ENCODE peak calls at places on chromosomes 6 and 20, in five cellular contexts. V is lower lobe of right lung, H is suprapubic skin, X is brain microvascular endothelial cell, D is fibroblast of pulmonary artery. M is an unnamed sample.

GRCh38 chr20:63736893-63737689 is 627 bp downstream of the LIME1 start:
- DNase-seq in V (no peak), H (no peak), X (no peak), D (no peak), M (no peak)

GRCh38 chr6:153024401-153025017 is 22.0 kb upstream of the MTRF1L start:
- DNase-seq in V (no peak), H (no peak), X (peak; percentile 71), D (peak; percentile 73), M (peak; percentile 72)

GRCh38 chr6:151034825-151035781 is 169.6 kb downstream of the MTHFD1L start:
- DNase-seq in V (no peak), H (no peak), X (no peak), D (no peak), M (no peak)

GRCh38 chr20:4815618-4816017 is 93.9 kb downstream of the PRND start:
- DNase-seq in V (no peak), H (no peak), X (no peak), D (no peak), M (peak; percentile 63)

GRCh38 chr20:56430471-56430870 is 18.4 kb downstream of the CASS4 start:
- DNase-seq in V (peak; percentile 51), H (no peak), X (no peak), D (no peak), M (no peak)

GRCh38 chr20:58752565-58752964 is 60.0 kb downstream of the NPEPL1 start:
- DNase-seq in V (no peak), H (no peak), X (no peak), D (no peak), M (no peak)

GRCh38 chr6:20234136-20234535 is 21.9 kb upstream of the MBOAT1 start:
- DNase-seq in V (no peak), H (no peak), X (no peak), D (no peak), M (no peak)

GRCh38 chr20:40525356-40525755 is 163.7 kb downstream of the MAFB start:
- DNase-seq in V (no peak), H (no peak), X (peak; percentile 8), D (peak; percentile 34), M (no peak)

GRCh38 chr6:111971181-111971829 is 82.6 kb upstream of the CCN6 start:
- DNase-seq in V (no peak), H (no peak), X (no peak), D (peak; percentile 42), M (no peak)

GRCh38 chr6:168732676-168733075 is 291.7 kb downstream of the SMOC2 start:
- DNase-seq in V (no peak), H (no peak), X (no peak), D (no peak), M (no peak)

GRCh38 chr6:90658497-90658896 is 71.6 kb upstream of the MAP3K7 start:
- DNase-seq in V (no peak), H (no peak), X (no peak), D (no peak), M (no peak)
- H3K4me3 ChIP-seq in V (no peak overlapping the region), H (no peak overlapping the region), X (no peak overlapping the region), D (no peak overlapping the region), M (no peak overlapping the region)

DNA sequence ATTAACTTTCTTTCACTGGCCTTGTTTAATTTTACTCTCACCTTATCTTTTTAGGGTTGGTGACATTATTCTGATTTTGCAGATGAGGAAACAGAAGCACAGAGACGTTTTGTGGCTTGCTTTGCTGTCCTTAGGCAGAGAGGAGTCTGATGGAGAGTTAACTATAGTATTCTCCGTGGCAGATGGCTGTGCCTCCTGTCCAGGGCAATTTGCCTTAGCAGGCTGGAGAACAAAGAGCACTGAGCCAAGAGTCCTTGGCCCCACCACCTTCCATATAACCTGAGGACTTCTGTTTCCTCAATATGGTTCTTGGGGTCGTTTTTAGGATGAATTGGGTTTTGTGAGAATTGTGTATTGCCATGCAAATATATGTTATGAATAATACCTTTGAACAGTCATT is 71.4 kb upstream of the BACH2 start:
- DNase-seq in V (no peak), H (no peak), X (no peak), D (no peak), M (no peak)
- TF ChIP-seq CTCF in V (no peak), H (no peak), X (no peak), D (no peak), M (no peak)

GRCh38 chr6:63804381-63804956 is 168.9 kb downstream of the PHF3 start:
- DNase-seq in V (no peak), H (no peak), X (peak; percentile 90), D (peak; percentile 84), M (peak; percentile 79)
- H3K4me3 ChIP-seq in V (no peak overlapping the region), H (no peak overlapping the region), X (no peak overlapping the region), D (no peak overlapping the region), M (no peak overlapping the region)

DNA sequence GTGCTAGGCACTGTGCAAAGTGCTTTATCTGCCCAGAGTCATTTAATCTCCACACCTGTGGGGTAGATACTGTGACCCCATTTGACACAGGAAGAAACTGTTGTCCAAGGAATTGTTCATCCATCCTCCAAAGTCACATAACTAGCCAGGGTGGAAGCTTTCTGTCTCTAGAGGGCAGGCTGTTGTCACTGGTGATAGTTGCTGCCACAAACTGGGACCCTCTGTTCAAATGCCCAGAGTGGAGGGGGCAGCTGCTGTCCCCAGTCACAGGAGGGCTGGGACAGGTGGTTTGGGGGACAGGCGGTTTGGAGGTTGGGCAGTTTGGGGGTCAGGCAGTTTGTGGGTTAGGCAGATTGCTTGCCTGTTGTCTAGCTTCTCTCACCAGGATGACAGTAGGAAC is 16.1 kb upstream of the TMEM242 start:
- DNase-seq in V (no peak), H (no peak), X (no peak), D (no peak), M (no peak)
- TF ChIP-seq CTCF in V (no peak), H (no peak), X (peak; percentile 32), D (peak; percentile 7), M (peak; percentile 26)

GRCh38 chr6:125067552-125067951 is 86.0 kb upstream of the TPD52L1 start:
- DNase-seq in V (no peak), H (no peak), X (no peak), D (no peak), M (no peak)
- H3K4me3 ChIP-seq in V (no peak overlapping the region), H (no peak overlapping the region), X (no peak overlapping the region), D (no peak overlapping the region), M (no peak overlapping the region)

DNA sequence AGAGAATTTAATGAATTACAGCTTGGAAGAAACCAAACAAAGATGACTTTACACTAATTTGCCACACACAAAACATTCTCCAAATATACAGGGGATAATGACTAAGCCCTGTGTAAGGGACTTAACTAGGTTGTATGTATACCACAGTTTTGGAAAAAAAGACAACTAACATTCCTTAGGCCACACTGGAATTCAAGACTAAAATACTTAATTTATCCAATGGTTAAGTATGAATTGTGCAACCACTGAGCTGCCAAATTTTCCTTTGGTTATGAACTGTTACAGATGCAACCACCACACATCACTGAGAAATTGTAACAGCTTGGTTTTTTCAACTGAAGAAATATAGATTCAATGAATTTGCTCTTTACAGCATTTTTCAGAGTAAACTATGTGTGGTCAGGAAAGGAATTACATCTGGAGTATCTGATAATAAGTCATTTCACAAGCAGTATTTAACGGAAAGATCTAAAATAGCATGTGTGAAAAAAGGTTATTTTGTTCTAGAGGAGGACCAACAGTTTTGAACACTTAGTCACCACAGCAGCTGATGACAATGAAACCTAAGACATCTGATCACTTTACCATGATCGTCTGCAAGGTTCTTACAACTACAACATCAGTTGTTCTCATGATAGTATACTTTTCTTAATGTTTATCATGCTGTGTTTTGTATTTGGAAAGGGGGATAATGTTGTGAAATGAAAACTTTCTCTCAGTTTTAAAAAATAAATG is 318.8 kb downstream of the BCKDHB start:
- DNase-seq in V (no peak), H (no peak), X (peak; percentile 72), D (peak; percentile 82), M (no peak)
- TF ChIP-seq CTCF in V (no peak), H (no peak), X (no peak), D (no peak), M (no peak)

DNA sequence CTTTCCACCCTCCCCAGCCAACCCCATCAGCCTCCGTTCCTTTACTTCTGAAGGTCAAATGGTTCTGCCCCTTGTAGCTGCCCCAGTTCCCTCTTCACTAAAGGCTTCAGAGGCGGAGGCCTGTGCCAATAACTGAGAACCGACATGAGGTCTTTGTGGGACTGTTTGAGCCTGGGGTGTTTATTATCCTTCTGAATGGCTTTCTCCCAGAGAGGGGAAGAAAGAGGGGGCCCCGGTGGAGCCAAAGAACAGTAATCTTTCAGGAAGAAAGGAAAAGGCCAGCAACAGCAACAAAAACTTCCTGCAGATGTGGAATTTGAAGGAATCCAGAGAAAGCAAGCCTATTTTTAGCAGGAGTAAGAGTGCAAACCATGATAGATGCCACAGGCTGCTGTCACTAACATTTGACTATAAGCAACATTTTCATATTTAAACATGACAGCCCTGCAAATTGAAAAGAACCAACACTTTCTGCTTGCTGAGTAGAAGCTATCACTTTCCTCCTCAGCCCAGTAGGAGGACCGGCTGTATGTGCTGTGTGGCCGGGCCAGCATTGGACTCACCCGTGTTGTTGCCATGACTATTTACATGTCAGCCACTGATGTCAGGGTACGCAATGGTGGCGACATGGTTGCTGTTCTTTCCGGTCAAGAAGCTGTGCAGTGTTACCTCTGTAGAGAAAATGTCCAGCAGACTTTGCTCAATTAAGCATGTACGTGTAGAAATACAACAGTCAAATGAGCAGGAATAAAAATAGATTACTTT is 121.3 kb downstream of the SOBP start:
- DNase-seq in V (no peak), H (no peak), X (peak; percentile 11), D (peak; percentile 16), M (no peak)
- H3K4me3 ChIP-seq in V (no peak overlapping the region), H (no peak overlapping the region), X (no peak overlapping the region), D (no peak overlapping the region), M (no peak overlapping the region)

GRCh38 chr6:139230421-139230840 is 61.4 kb downstream of the TXLNB start:
- DNase-seq in V (no peak), H (no peak), X (peak; percentile 31), D (peak; percentile 45), M (peak; percentile 52)
- TF ChIP-seq CTCF in V (no peak), H (no peak), X (peak; percentile 36), D (peak; percentile 24), M (no peak)

DNA sequence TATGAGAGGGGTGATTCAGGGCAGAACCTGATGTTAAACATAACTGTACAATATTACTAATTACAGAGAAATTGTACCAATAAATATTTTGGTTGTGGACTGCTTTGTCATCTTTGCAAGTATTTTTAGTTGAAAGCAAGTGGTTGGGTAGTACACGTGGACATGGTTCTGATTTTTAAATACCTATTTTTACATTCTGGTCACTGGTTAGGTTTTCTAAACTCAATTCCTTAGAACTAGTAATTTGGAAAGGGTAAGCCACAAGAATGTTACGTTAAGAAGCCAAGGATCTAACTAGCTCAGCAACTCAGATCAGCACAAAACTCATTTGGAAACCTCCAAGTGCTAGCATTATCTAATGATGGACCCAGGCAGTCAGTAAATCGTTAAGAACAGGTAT is 2.7 kb downstream of the EPB41L2 start:
- DNase-seq in V (no peak), H (no peak), X (no peak), D (no peak), M (no peak)
- H3K4me3 ChIP-seq in V (no peak overlapping the region), H (no peak overlapping the region), X (no peak overlapping the region), D (peak overlapping the region; percentile 82), M (no peak overlapping the region)

GRCh38 chr6:101116337-101116736 is 235.2 kb upstream of the ASCC3 start:
- DNase-seq in V (no peak), H (no peak), X (no peak), D (no peak), M (no peak)
- TF ChIP-seq CTCF in V (no peak), H (no peak), X (no peak), D (no peak), M (no peak)

M was measured in NB4.